ENCODE peak calls at places on chromosomes 3 and 15, in seven cellular contexts. V is SK-N-SH, K is HCT116, O is K562, D is HepG2, C is H1, Q is GM12878. L is an unnamed sample.

GRCh38 chr3:30643763-30644462 is 37.5 kb downstream of the TGFBR2 start:
- DNase-seq in Q (no peak), K (no peak), V (no peak), O (no peak), D (no peak), C (no peak), L (no peak)

GRCh38 chr15:100720406-100720967 is 118.1 kb downstream of the ASB7 start:
- DNase-seq in Q (no peak), V (no peak), O (no peak), D (no peak), K (no peak), C (no peak), L (no peak)

GRCh38 chr15:77023576-77024272 is 28.8 kb downstream of the PSTPIP1 start:
- DNase-seq in K (no peak), C (no peak), V (no peak), O (no peak), Q (no peak), D (no peak), L (no peak)

GRCh38 chr3:17850448-17850847 is 108.0 kb upstream of the TBC1D5 start:
- DNase-seq in V (no peak), Q (no peak), D (no peak), K (no peak), C (no peak), O (no peak), L (no peak)

GRCh38 chr15:77533986-77534385 is 98.7 kb downstream of the LINGO1 start:
- DNase-seq in O (no peak), K (no peak), C (no peak), Q (no peak), D (no peak), V (no peak), L (no peak)

GRCh38 chr3:128338536-128339400 is 127.9 kb downstream of the DNAJB8 start:
- DNase-seq in Q (no peak), D (no peak), K (no peak), O (peak), C (no peak), V (no peak), L (no peak)

GRCh38 chr3:190655933-190656332 is 142.0 kb downstream of the IL1RAP start:
- DNase-seq in C (no peak), Q (no peak), K (no peak), D (no peak), O (no peak), V (no peak), L (no peak)

GRCh38 chr3:168051579-168052183 is 44.0 kb downstream of the GOLIM4 start:
- DNase-seq in V (no peak), Q (peak), K (no peak), O (no peak), C (no peak), D (no peak), L (no peak)

GRCh38 chr3:168275662-168276061 is 179.9 kb upstream of the GOLIM4 start:
- DNase-seq in C (no peak), D (no peak), O (no peak), V (no peak), Q (no peak), K (no peak), L (no peak)

GRCh38 chr3:128746881-128747280 is 20.9 kb downstream of the RAB7A start:
- DNase-seq in V (no peak), K (no peak), C (no peak), Q (no peak), O (no peak), D (no peak), L (no peak)

GRCh38 chr3:172154768-172155649 is 115.6 kb downstream of the FNDC3B start:
- DNase-seq in O (no peak), Q (no peak), C (no peak), D (no peak), K (no peak), V (no peak), L (no peak)

DNA sequence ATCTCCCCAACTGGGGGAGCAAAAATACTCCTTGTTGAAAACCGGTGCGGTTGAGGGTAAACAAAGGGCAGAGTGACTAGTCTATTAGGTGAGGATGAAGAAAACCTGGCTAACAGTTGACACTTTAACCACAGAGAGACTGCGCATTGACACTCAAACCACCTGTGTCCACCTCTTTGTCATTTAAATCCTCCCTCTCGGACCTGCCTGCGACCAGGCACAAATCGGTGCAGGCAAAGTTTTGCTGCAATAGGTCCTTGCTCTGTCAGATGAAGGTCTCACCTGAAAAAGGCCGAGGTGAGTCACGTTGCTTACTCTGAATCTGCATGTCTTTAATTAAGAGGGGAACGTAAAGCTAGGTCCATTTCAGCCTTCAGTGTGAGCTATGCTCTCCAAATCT is 494.1 kb upstream of the DPPA4 start:
- DNase-seq in O (no peak), V (no peak), Q (no peak), K (no peak), D (no peak), C (peak), L (no peak)
- H3K9ac ChIP-seq in O (no peak), V (no peak), Q (no peak), K (no peak), D (no peak), C (no peak), L (no peak)

GRCh38 chr15:42060477-42060763 is 33.9 kb downstream of the PLA2G4D start:
- DNase-seq in D (no peak), O (no peak), C (no peak), Q (no peak), K (no peak), V (no peak), L (no peak)

GRCh38 chr15:42058791-42059190 is 35.6 kb downstream of the PLA2G4D start:
- DNase-seq in K (no peak), Q (no peak), O (no peak), C (no peak), D (no peak), V (no peak), L (no peak)

GRCh38 chr15:42062284-42062806 is 32.0 kb downstream of the PLA2G4D start:
- DNase-seq in Q (no peak), D (no peak), V (no peak), O (no peak), C (no peak), K (no peak), L (no peak)

GRCh38 chr15:42059661-42060476 is 34.5 kb downstream of the PLA2G4D start:
- DNase-seq in K (no peak), Q (no peak), V (peak), D (peak), C (no peak), O (peak), L (peak)

GRCh38 chr15:42060797-42061196 is 33.6 kb downstream of the PLA2G4D start:
- DNase-seq in C (no peak), K (no peak), O (no peak), V (no peak), Q (no peak), D (peak), L (no peak)
- TF ChIP-seq MAX in C (no peak), K (no peak), O (no peak), V (no peak), Q (no peak), D (no peak), L (no peak)

DNA sequence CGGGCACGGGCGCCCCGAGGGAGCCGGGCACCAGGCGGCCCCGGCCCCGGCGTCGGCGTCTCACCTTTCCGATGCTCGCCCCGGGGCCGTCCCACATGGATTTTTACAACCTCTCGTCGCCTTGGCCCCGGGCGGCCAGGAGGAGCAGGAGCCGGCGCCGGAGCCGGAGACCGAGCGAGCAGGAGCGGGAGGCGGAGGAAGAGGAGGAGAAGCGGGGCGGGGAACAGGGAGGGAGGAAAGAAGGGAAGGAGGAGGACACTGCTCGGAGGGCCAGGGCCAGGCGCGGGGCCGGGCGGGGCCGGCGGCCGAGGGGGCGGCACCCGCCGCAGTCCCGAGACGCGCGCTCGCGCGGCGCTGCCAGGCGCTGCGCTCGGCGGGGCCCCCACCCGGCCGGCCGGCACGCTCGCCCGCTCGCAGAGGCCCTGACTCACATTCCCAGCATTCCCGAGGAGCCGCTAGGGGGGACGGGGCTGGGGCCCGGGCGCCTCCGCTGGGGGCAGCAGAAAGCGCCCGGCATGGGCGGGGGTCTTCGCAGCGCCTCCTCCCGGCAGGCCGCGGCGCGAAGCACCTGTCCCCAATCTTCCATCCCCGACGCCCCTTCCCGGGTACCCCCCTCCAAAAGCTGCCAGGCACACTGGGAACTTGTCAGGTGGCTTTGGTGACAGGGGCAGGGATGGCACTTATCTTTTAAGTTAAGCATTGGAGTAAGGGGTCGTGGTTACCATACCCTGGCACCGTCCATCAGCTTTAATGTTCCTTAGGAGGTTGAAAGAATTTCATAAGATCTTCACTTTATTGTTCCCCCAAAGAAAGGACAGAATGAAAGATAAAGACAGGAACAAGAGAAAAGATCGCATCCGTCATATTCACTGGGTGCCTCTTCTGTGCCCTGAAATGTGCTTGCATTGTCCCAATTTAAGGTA is at the start of gene ERC2:
- DNase-seq in C (peak), O (peak), Q (no peak), K (no peak), D (peak), V (peak), L (peak)
- H3K9ac ChIP-seq in C (peak), O (no peak), Q (no peak), K (no peak), D (no peak), V (peak), L (peak)

DNA sequence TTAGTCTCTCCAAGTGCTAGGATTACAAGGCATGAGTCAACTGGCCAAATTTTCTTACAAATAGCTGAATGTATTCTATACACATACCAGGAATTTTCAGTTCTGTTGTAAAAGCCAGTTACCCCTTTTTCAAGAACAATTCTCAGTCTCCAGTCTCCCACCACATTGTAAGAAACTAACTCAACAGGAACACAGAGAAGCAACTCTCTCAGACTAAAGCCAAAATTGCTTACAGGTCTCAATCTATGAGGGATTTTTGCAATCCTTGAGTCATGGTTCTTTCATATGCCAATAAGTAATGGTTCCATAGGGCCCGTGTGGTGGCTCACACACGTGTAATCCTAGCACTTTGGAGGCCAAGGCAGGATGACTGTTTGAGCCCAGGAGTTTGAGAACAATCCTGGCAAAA is 8.5 kb downstream of the IP6K2 start:
- DNase-seq in K (no peak), D (no peak), V (no peak), Q (no peak), O (no peak), C (no peak), L (no peak)
- TF ChIP-seq MAX in K (no peak), D (no peak), V (no peak), Q (no peak), O (no peak), C (no peak), L (no peak)

DNA sequence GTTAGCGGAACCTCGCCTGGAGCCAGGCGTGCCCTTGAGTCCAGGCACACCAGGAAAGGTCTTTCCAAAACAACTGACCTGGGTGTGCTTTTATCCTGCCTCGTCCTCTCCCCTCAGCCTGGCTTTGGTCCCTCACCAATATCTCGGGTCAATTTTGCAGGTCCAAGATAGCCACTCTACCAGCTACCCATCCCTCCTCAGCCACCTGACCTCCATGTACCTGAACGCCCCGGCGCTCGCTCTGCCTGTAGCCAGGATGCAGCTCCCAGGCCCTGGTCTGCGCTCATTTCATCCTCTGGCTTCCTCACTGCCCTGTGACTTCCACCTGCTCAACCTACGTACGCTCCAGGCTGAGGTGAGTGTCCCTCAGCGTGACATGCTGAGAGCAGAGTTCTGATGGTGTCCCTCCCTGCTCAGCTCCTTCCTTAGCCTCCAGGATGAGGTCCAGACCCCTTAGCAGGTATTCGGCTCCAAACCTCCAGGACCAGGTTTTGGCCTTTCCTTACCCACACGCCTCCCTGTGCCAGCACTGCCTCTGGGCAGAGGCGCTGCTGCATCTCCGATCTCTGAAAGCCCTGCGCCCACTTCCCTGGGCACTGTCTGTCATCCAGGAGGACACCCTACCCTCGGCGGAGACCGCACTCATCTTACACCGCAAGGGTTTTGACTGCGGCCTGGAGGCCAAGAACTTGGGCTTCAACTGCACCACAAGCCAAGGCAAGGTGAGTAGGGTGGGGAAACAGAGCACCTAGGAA is 14.1 kb downstream of the HDDC3 start:
- DNase-seq in O (no peak), D (no peak), V (no peak), C (no peak), K (no peak), Q (no peak), L (no peak)
- H3K9ac ChIP-seq in O (peak), D (no peak), V (no peak), C (no peak), K (no peak), Q (no peak), L (no peak)

DNA sequence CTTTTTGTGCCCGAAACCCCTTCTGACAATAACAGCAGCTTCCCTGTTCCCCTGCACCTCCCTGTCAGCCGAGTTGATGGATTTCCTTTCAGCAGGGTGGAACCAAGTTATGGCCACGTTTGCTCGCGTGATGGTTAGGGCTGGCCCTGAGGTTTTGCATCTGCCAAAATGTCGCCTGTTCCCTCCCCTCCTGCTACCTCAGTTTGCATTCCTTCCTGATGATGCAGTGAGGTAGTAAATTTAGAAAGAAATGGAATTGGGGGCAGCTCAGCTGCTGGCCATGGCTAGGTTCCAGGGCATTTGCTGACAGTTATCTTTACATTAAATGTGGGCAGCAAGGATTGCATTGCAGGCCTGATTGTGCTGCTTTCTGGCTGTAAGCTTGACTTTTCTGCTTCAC is 13.2 kb downstream of the LIMD1 start:
- DNase-seq in O (no peak), K (no peak), C (no peak), D (no peak), V (no peak), Q (no peak), L (no peak)
- TF ChIP-seq MAX in O (no peak), K (no peak), C (no peak), D (no peak), V (no peak), Q (no peak), L (no peak)

GRCh38 chr15:85035980-85036379 is 54.3 kb downstream of the PDE8A start:
- DNase-seq in V (no peak), Q (no peak), K (no peak), C (no peak), O (no peak), D (no peak), L (no peak)

GRCh38 chr15:85037617-85038016 is 56.0 kb downstream of the PDE8A start:
- DNase-seq in D (no peak), O (no peak), V (no peak), C (no peak), Q (no peak), K (no peak), L (no peak)

GRCh38 chr15:85041230-85041629 is 59.6 kb downstream of the PDE8A start:
- DNase-seq in K (no peak), Q (no peak), C (no peak), D (no peak), O (no peak), V (no peak), L (no peak)

GRCh38 chr15:85033148-85033547 is 51.5 kb downstream of the PDE8A start:
- DNase-seq in D (no peak), O (no peak), C (no peak), Q (no peak), V (no peak), K (no peak), L (no peak)

DNA sequence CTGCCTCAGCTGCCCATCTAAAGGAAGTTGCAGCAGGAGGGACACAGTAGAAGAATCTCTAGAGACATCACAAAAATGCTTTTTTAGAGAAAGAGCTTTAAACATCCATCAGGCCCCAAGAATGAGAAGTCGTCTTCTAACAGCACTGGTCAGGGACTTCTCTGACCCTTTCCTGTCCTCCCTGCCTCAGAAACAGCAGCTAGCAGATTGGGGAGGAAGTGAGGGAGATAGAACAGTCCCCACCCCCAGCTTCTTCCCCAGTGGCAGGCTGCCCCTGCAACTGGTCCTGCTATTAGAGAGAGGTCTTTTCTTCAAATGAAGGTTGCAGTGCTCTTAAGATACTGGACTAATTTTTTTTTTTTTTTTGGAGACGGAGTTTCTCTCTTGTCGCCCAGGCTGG is 55.1 kb downstream of the PDE8A start:
- DNase-seq in V (no peak), C (no peak), D (no peak), Q (no peak), K (no peak), O (no peak), L (no peak)
- H3K9ac ChIP-seq in V (no peak), C (no peak), D (no peak), Q (no peak), K (no peak), O (no peak), L (no peak)

DNA sequence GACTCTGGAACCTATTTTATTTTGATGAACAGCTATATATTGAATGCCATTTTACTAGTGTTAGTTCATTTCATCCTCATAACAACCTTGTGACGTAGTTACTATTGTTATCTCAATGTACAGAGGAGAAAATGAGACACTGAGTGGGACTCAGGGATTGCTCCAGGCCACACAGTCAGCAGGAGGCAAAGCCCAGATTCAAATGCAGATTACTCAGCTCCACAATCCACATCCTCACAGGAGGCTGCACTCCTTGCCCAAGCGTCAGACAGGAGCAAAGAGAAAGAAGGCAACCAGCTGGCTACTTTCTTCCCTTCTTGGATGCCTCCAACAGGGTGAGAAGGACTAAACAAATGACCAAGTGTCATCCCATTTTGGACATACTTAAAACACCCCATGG is 92.0 kb upstream of the CCDC54 start:
- DNase-seq in O (no peak), C (peak), D (no peak), V (peak), K (no peak), Q (no peak), L (no peak)
- TF ChIP-seq MAX in O (no peak), C (no peak), D (no peak), V (no peak), K (no peak), Q (no peak), L (no peak)

GRCh38 chr15:93985925-93986324 is 245.4 kb upstream of the MCTP2 start:
- DNase-seq in O (no peak), Q (no peak), K (no peak), C (no peak), D (no peak), V (no peak), L (no peak)
- H3K9ac ChIP-seq in O (no peak), Q (no peak), K (no peak), C (no peak), D (no peak), V (no peak), L (no peak)

DNA sequence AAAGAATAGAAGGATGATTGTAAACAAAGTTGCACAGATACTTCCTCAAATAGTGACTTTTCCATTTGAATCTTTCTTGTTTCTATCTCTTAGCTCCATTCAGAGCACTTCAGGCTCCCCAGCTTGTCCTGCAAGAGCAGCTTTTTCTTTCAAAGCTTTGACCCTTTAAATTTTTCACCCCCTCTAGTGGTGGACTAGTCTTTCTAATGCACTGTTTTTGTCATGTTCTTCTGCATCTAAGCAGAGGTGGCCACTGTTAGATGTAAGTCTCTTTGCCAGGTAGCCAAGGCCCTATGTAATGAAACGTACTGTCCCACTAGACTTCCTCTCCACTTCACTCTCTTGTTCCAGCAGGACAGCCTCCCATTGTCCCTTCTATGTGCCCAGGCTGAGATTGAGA is 74.0 kb upstream of the MANF start:
- DNase-seq in C (no peak), K (peak), O (peak), V (peak), Q (no peak), D (peak), L (peak)
- TF ChIP-seq MAX in C (no peak), K (no peak), O (no peak), V (no peak), Q (no peak), D (no peak), L (no peak)

L was measured in endothelial cell of umbilical vein.